ENCODE peak calls at places on chromosomes 7 and 10, in four cellular contexts. One of them, this sample, is unnamed.
A peak's percentile ranks its signal among the peaks of the same experiment; 100 is the strongest.

GRCh38 chr10:101878869-101879268 is 35.3 kb upstream of the KCNIP2 start:
- DNase-seq in prostate gland: no peak
- DNase-seq in heart left ventricle: no peak
- DNase-seq in fibroblast of lung: no peak
- DNase-seq in this sample: no peak

GRCh38 chr7:87391020-87391701 is 45.7 kb downstream of the CROT start:
- DNase-seq in prostate gland: no peak
- DNase-seq in heart left ventricle: no peak
- DNase-seq in fibroblast of lung: no peak
- DNase-seq in this sample: no peak

GRCh38 chr7:51350195-51350896 is 33.7 kb upstream of the COBL start:
- DNase-seq in prostate gland: peak; percentile 75
- DNase-seq in heart left ventricle: no peak
- DNase-seq in fibroblast of lung: peak; percentile 11
- DNase-seq in this sample: no peak

GRCh38 chr7:46007990-46008643 is 87.0 kb upstream of the IGFBP3 start:
- DNase-seq in prostate gland: no peak
- DNase-seq in heart left ventricle: no peak
- DNase-seq in fibroblast of lung: no peak
- DNase-seq in this sample: no peak

GRCh38 chr7:110480964-110481363 is 610.0 kb upstream of the LRRN3 start:
- DNase-seq in prostate gland: no peak
- DNase-seq in heart left ventricle: no peak
- DNase-seq in fibroblast of lung: no peak
- DNase-seq in this sample: no peak

GRCh38 chr7:45590679-45591057 is 16.5 kb downstream of the ADCY1 start:
- DNase-seq in prostate gland: no peak
- DNase-seq in heart left ventricle: no peak
- DNase-seq in fibroblast of lung: no peak
- DNase-seq in this sample: no peak

GRCh38 chr7:30470163-30470770 is 8.3 kb downstream of the NOD1 start:
- DNase-seq in prostate gland: no peak
- DNase-seq in heart left ventricle: no peak
- DNase-seq in fibroblast of lung: peak; percentile 83
- DNase-seq in this sample: peak; percentile 64

GRCh38 chr7:16688249-16688648 is 42.3 kb downstream of the BZW2 start:
- DNase-seq in prostate gland: no peak
- DNase-seq in heart left ventricle: no peak
- DNase-seq in fibroblast of lung: no peak
- DNase-seq in this sample: no peak

GRCh38 chr10:121942749-121943148 is 14.9 kb upstream of the ATE1 start:
- DNase-seq in prostate gland: no peak
- DNase-seq in heart left ventricle: no peak
- DNase-seq in fibroblast of lung: peak; percentile 91
- DNase-seq in this sample: peak; percentile 94

GRCh38 chr10:118955531-118956252 is 73.8 kb upstream of the NANOS1 start:
- DNase-seq in prostate gland: no peak
- DNase-seq in heart left ventricle: no peak
- DNase-seq in fibroblast of lung: no peak
- DNase-seq in this sample: no peak

GRCh38 chr7:15602236-15602635 is 40.4 kb upstream of the AGMO start:
- DNase-seq in prostate gland: no peak
- DNase-seq in heart left ventricle: no peak
- DNase-seq in fibroblast of lung: peak; percentile 4
- DNase-seq in this sample: peak; percentile 9

GRCh38 chr10:8758029-8758428 is 703.5 kb downstream of the GATA3 start:
- DNase-seq in prostate gland: no peak
- DNase-seq in heart left ventricle: no peak
- DNase-seq in fibroblast of lung: peak; percentile 32
- DNase-seq in this sample: peak; percentile 0

GRCh38 chr10:24505759-24506158 is 217.9 kb downstream of the ARHGAP21 start:
- DNase-seq in prostate gland: peak; percentile 80
- DNase-seq in heart left ventricle: no peak
- DNase-seq in fibroblast of lung: peak; percentile 62
- DNase-seq in this sample: no peak

GRCh38 chr7:15389073-15389472 is 172.7 kb downstream of the AGMO start:
- DNase-seq in prostate gland: no peak
- DNase-seq in heart left ventricle: no peak
- DNase-seq in fibroblast of lung: no peak
- DNase-seq in this sample: no peak

GRCh38 chr10:93458821-93459257 is 23.3 kb downstream of the MYOF start:
- DNase-seq in prostate gland: peak; percentile 79
- DNase-seq in heart left ventricle: no peak
- DNase-seq in fibroblast of lung: peak; percentile 100
- DNase-seq in this sample: peak; percentile 99

GRCh38 chr10:80289451-80290287 is at the start of gene MAT1A:
- DNase-seq in prostate gland: peak; percentile 50
- DNase-seq in heart left ventricle: no peak
- DNase-seq in fibroblast of lung: no peak
- DNase-seq in this sample: no peak

GRCh38 chr10:74290703-74291102 is 139.7 kb downstream of the ADK start:
- DNase-seq in prostate gland: no peak
- DNase-seq in heart left ventricle: no peak
- DNase-seq in fibroblast of lung: peak; percentile 83
- DNase-seq in this sample: peak; percentile 48

GRCh38 chr7:75650671-75651070 is 88.1 kb downstream of the HIP1 start:
- DNase-seq in prostate gland: no peak
- DNase-seq in heart left ventricle: peak; percentile 68
- DNase-seq in fibroblast of lung: peak; percentile 16
- DNase-seq in this sample: no peak

GRCh38 chr7:87853237-87853864 is 22.8 kb downstream of the SLC25A40 start:
- DNase-seq in prostate gland: no peak
- DNase-seq in heart left ventricle: no peak
- DNase-seq in fibroblast of lung: no peak
- DNase-seq in this sample: no peak

GRCh38 chr7:103094102-103094501 is 19.2 kb downstream of the ARMC10 start:
- DNase-seq in prostate gland: no peak
- DNase-seq in heart left ventricle: no peak
- DNase-seq in fibroblast of lung: no peak
- DNase-seq in this sample: peak; percentile 19
- TF ChIP-seq CTCF in prostate gland: peak; percentile 28
- TF ChIP-seq CTCF in heart left ventricle: no peak
- TF ChIP-seq CTCF in fibroblast of lung: no peak
- TF ChIP-seq CTCF in this sample: no peak

DNA sequence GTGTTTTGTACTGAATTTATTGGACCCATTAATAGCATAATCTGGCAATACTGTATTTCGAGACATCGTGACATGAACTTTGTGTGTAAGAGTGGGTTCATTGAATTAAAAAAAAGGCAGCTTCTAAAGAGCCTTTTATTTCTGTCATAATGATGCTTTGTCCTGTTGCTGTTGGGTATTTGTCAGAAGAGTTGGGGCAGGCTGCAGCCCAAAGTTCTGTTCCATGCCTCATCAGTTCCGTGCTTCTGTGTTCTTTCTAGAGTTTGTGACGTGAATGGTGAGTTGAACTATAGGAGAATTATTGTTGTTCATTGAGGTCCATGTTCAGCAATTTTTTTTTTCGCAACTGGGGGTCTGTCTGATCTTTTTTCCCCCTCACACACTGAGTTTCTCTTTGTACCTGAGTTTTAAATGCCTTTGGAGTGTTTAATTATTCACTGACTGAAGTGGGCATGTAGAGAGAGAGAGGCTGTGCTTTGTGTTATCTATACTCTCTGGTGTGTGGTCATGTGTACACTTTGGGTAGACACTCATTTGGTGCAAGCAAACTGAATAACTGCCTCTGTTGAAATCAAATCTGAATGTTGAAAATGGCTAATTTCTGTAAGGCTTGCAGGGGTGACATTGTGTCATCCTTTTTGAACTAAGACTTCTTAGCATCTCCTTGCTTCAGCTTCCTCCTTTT is 69.8 kb downstream of the ADD3 start:
- DNase-seq in prostate gland: no peak
- DNase-seq in heart left ventricle: no peak
- DNase-seq in fibroblast of lung: peak; percentile 27
- DNase-seq in this sample: peak; percentile 63
- H3K4me3 ChIP-seq in prostate gland: no peak overlapping the region
- H3K4me3 ChIP-seq in heart left ventricle: peak overlapping the region; percentile 22
- H3K4me3 ChIP-seq in fibroblast of lung: peak overlapping the region; percentile 20
- H3K4me3 ChIP-seq in this sample: peak overlapping the region; percentile 43

GRCh38 chr7:130037703-130038102 is 13.5 kb downstream of the ZC3HC1 start:
- DNase-seq in prostate gland: no peak
- DNase-seq in heart left ventricle: no peak
- DNase-seq in fibroblast of lung: no peak
- DNase-seq in this sample: peak; percentile 51
- TF ChIP-seq CTCF in prostate gland: no peak
- TF ChIP-seq CTCF in heart left ventricle: peak; percentile 26
- TF ChIP-seq CTCF in fibroblast of lung: peak; percentile 57
- TF ChIP-seq CTCF in this sample: peak; percentile 42

GRCh38 chr10:96834121-96834520 is 2.0 kb downstream of the LCOR start:
- DNase-seq in prostate gland: no peak
- DNase-seq in heart left ventricle: no peak
- DNase-seq in fibroblast of lung: peak; percentile 30
- DNase-seq in this sample: peak; percentile 41
- H3K4me3 ChIP-seq in prostate gland: peak overlapping the region; percentile 97
- H3K4me3 ChIP-seq in heart left ventricle: peak overlapping the region; percentile 93
- H3K4me3 ChIP-seq in fibroblast of lung: peak overlapping the region; percentile 87
- H3K4me3 ChIP-seq in this sample: peak overlapping the region; percentile 71

DNA sequence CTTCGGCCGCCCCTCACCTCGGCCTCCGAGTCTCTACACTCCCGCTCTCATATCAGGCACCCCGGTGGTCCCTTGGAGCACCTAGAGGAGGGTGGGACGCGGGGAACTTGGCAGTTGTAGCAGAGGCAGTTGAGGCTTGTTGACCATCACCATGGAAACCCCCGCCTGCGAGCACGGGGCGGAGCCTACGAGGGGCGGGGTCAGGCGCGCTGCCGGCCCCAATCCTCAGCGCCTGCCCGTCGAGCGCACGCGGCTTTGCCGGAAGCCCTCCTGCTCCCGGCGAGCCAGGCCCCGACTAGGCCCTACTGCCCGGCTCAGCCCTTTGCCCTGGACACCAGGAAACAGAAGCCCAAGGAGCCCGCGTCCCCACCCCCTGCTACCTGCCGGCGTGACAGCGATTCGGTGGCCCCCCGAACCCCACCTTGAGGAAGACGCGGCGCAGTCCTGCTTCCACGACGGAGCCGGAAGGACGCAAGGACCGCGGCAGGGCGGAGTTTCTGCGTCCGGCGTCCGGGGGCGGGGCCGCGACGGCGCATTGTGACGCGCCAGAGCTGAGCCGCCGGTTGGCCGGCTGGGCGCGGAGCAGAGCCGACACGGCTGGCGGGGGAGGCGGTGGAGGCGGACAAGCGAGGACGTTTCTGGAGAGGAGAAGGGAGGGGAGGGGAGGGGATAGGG is at the start of gene HNRNPF:
- DNase-seq in prostate gland: peak; percentile 90
- DNase-seq in heart left ventricle: peak; percentile 98
- DNase-seq in fibroblast of lung: peak; percentile 95
- DNase-seq in this sample: peak; percentile 99
- TF ChIP-seq CTCF in prostate gland: no peak
- TF ChIP-seq CTCF in heart left ventricle: no peak
- TF ChIP-seq CTCF in fibroblast of lung: no peak
- TF ChIP-seq CTCF in this sample: no peak

DNA sequence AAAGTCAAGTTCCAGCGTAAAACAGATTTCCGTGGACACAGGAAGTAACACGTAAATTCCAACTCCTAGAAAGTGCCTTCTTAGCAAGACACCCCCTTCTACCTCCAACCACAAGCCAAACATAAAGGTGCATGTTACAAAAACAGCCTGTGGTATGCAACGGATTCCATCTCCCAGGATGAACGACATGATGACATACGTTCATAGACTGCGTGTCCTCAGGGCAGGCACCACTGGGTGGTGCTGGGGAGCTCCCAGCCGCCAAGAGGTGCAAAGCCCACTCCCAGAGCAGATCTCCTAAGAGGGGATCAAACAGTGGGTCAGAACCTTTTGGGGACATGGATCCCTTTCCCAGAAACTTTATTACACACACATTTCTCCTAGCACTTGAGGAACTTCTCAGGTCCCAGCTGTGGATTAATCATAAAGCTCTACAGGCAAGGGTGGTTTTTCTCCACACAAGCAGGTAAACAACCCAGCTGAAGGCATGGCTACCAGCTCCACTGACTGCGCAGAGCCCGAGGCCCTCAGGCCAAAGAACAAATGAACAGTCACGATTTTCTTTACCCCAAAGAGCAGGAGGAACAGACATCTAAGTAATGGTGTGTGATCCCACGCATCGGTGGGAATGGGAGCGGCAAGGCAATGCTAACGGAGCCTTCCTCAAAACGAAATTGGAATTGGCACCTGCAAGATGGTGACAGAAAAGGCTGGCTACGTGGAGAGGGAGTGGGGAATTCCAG is 13.8 kb downstream of the PSAP start:
- DNase-seq in prostate gland: no peak
- DNase-seq in heart left ventricle: no peak
- DNase-seq in fibroblast of lung: peak; percentile 39
- DNase-seq in this sample: no peak
- H3K4me3 ChIP-seq in prostate gland: no peak overlapping the region
- H3K4me3 ChIP-seq in heart left ventricle: no peak overlapping the region
- H3K4me3 ChIP-seq in fibroblast of lung: no peak overlapping the region
- H3K4me3 ChIP-seq in this sample: no peak overlapping the region

GRCh38 chr7:4841836-4842235 is 20.0 kb downstream of the PAPOLB start:
- DNase-seq in prostate gland: no peak
- DNase-seq in heart left ventricle: no peak
- DNase-seq in fibroblast of lung: no peak
- DNase-seq in this sample: no peak

GRCh38 chr7:4841007-4841784 is 20.6 kb downstream of the PAPOLB start:
- DNase-seq in prostate gland: no peak
- DNase-seq in heart left ventricle: no peak
- DNase-seq in fibroblast of lung: no peak
- DNase-seq in this sample: no peak

GRCh38 chr7:4842302-4843064 is 19.3 kb downstream of the PAPOLB start:
- DNase-seq in prostate gland: no peak
- DNase-seq in heart left ventricle: no peak
- DNase-seq in fibroblast of lung: no peak
- DNase-seq in this sample: no peak

GRCh38 chr7:4849390-4849789 is 12.4 kb downstream of the PAPOLB start:
- DNase-seq in prostate gland: peak; percentile 28
- DNase-seq in heart left ventricle: no peak
- DNase-seq in fibroblast of lung: peak; percentile 20
- DNase-seq in this sample: peak; percentile 24

DNA sequence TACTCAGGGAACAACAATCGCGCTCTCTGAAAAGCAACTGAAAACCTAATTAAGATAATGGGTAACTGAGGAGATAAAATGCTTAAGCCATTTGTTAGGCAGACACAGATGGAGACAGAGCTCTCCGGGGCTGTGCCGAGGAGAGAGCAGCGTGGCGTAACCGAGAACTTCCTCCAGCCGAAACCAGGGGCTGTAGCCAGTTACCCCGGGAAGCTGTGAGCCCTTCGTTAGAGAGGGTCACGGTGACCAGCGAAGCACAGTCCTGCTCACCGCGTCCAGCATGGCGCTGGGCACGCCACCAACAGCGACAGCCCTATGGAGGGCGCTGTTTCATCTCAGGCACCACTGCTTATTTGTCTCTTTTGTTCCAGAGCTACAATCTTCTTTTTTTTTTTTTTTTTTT is 16.1 kb downstream of the PAPOLB start:
- DNase-seq in prostate gland: no peak
- DNase-seq in heart left ventricle: no peak
- DNase-seq in fibroblast of lung: no peak
- DNase-seq in this sample: peak; percentile 21
- TF ChIP-seq CTCF in prostate gland: no peak
- TF ChIP-seq CTCF in heart left ventricle: peak; percentile 48
- TF ChIP-seq CTCF in fibroblast of lung: peak; percentile 21
- TF ChIP-seq CTCF in this sample: peak; percentile 8

This sample was measured in foreskin fibroblast.